ENCODE peak calls at places on chromosomes 6 and 20, in six cellular contexts. One of them, this sample, is unnamed.
A peak's percentile ranks its signal among the peaks of the same experiment; 100 is the strongest.

GRCh38 chr20:760751-761417 is 7.4 kb downstream of the SLC52A3 start:
- DNase-seq in left ventricle myocardium inferior: no peak
- DNase-seq in hypothalamus: no peak
- DNase-seq in MV-4-11: no peak
- DNase-seq in activated naive CD4-positive, alpha-beta T cell treated with anti-CD3 and anti-CD28 coated beads, Interleukin-2, amount 50 U/mL, for 16 hours: peak; percentile 31
- DNase-seq in D721Med: no peak
- DNase-seq in this sample: peak; percentile 13

GRCh38 chr6:104700371-104701185 is 159.1 kb downstream of the HACE1 start:
- DNase-seq in D721Med: no peak
- DNase-seq in activated naive CD4-positive, alpha-beta T cell treated with anti-CD3 and anti-CD28 coated beads, Interleukin-2, amount 50 U/mL, for 16 hours: no peak
- DNase-seq in MV-4-11: no peak
- DNase-seq in left ventricle myocardium inferior: no peak
- DNase-seq in hypothalamus: no peak
- DNase-seq in this sample: no peak

GRCh38 chr20:28616354-28616753 is 2641.1 kb upstream of the DEFB115 start:
- DNase-seq in activated naive CD4-positive, alpha-beta T cell treated with anti-CD3 and anti-CD28 coated beads, Interleukin-2, amount 50 U/mL, for 16 hours: no peak
- DNase-seq in left ventricle myocardium inferior: no peak
- DNase-seq in MV-4-11: no peak
- DNase-seq in D721Med: no peak
- DNase-seq in hypothalamus: no peak
- DNase-seq in this sample: peak; percentile 7

GRCh38 chr20:51135926-51136325 is 113.0 kb upstream of the KCNG1 start:
- DNase-seq in D721Med: no peak
- DNase-seq in left ventricle myocardium inferior: no peak
- DNase-seq in activated naive CD4-positive, alpha-beta T cell treated with anti-CD3 and anti-CD28 coated beads, Interleukin-2, amount 50 U/mL, for 16 hours: no peak
- DNase-seq in hypothalamus: no peak
- DNase-seq in MV-4-11: no peak
- DNase-seq in this sample: no peak

GRCh38 chr20:62704341-62704948 is 4.2 kb upstream of the NTSR1 start:
- DNase-seq in D721Med: no peak
- DNase-seq in MV-4-11: peak; percentile 18
- DNase-seq in hypothalamus: peak; percentile 16
- DNase-seq in activated naive CD4-positive, alpha-beta T cell treated with anti-CD3 and anti-CD28 coated beads, Interleukin-2, amount 50 U/mL, for 16 hours: no peak
- DNase-seq in left ventricle myocardium inferior: peak; percentile 87
- DNase-seq in this sample: peak; percentile 51

GRCh38 chr20:10263385-10264165 is 44.9 kb downstream of the SNAP25 start:
- DNase-seq in left ventricle myocardium inferior: no peak
- DNase-seq in activated naive CD4-positive, alpha-beta T cell treated with anti-CD3 and anti-CD28 coated beads, Interleukin-2, amount 50 U/mL, for 16 hours: no peak
- DNase-seq in hypothalamus: no peak
- DNase-seq in D721Med: no peak
- DNase-seq in MV-4-11: no peak
- DNase-seq in this sample: no peak

GRCh38 chr6:21354805-21355238 is 238.7 kb upstream of the SOX4 start:
- DNase-seq in activated naive CD4-positive, alpha-beta T cell treated with anti-CD3 and anti-CD28 coated beads, Interleukin-2, amount 50 U/mL, for 16 hours: no peak
- DNase-seq in left ventricle myocardium inferior: no peak
- DNase-seq in hypothalamus: no peak
- DNase-seq in MV-4-11: no peak
- DNase-seq in D721Med: no peak
- DNase-seq in this sample: no peak

GRCh38 chr6:30213999-30214982 is 1.1 kb upstream of the TRIM26 start:
- DNase-seq in left ventricle myocardium inferior: peak; percentile 87
- DNase-seq in activated naive CD4-positive, alpha-beta T cell treated with anti-CD3 and anti-CD28 coated beads, Interleukin-2, amount 50 U/mL, for 16 hours: peak; percentile 68
- DNase-seq in hypothalamus: peak; percentile 77
- DNase-seq in D721Med: peak; percentile 34
- DNase-seq in MV-4-11: peak; percentile 63
- DNase-seq in this sample: peak; percentile 51

GRCh38 chr6:141580988-141581387 is 551.7 kb upstream of the GJE1 start:
- DNase-seq in activated naive CD4-positive, alpha-beta T cell treated with anti-CD3 and anti-CD28 coated beads, Interleukin-2, amount 50 U/mL, for 16 hours: no peak
- DNase-seq in D721Med: no peak
- DNase-seq in left ventricle myocardium inferior: no peak
- DNase-seq in hypothalamus: no peak
- DNase-seq in MV-4-11: no peak
- DNase-seq in this sample: no peak

GRCh38 chr6:7100751-7101078 is 7.0 kb upstream of the RREB1 start:
- DNase-seq in hypothalamus: no peak
- DNase-seq in activated naive CD4-positive, alpha-beta T cell treated with anti-CD3 and anti-CD28 coated beads, Interleukin-2, amount 50 U/mL, for 16 hours: no peak
- DNase-seq in D721Med: no peak
- DNase-seq in left ventricle myocardium inferior: no peak
- DNase-seq in MV-4-11: no peak
- DNase-seq in this sample: no peak

This sample was measured in KBM-7.